ENCODE peak calls at places on chromosomes 6 and 20, in nine cellular contexts. Q is OCI-LY7; F is heart left ventricle; X is A549; H is ascending aorta; O is left lung; S is tibial artery; R is CD8-positive, alpha-beta T cell; Z is lower lobe of right lung. D is an unnamed sample.
A peak's percentile ranks its signal among the peaks of the same experiment; 100 is the strongest.

GRCh38 chr20:52342913-52343312 is 151.3 kb upstream of the ZFP64 start:
- DNase-seq in O (no peak), Q (no peak), F (no peak), R (no peak), S (no peak), X (no peak), Z (no peak), H (no peak), D (no peak)

GRCh38 chr20:43550456-43550855 is 8.4 kb upstream of the SGK2 start:
- DNase-seq in O (no peak), Z (no peak), H (no peak), F (no peak), X (no peak), R (no peak), S (no peak), Q (no peak), D (peak; percentile 75)

GRCh38 chr6:169667716-169668115 is 34.1 kb downstream of the WDR27 start:
- DNase-seq in S (no peak), Q (no peak), Z (peak; percentile 43), X (no peak), R (no peak), F (no peak), O (no peak), H (no peak), D (no peak)

GRCh38 chr6:140684776-140685550 is 1310.5 kb upstream of the CITED2 start:
- DNase-seq in H (no peak), Q (no peak), S (no peak), X (peak; percentile 8), R (no peak), F (no peak), O (no peak), Z (no peak), D (no peak)

GRCh38 chr20:10864076-10864672 is 190.4 kb upstream of the JAG1 start:
- DNase-seq in S (no peak), Q (no peak), H (no peak), R (no peak), X (peak; percentile 31), F (peak; percentile 47), Z (peak; percentile 59), O (peak; percentile 59), D (peak; percentile 86)

GRCh38 chr6:28643017-28643740 is 117.5 kb downstream of the GPX5 start:
- DNase-seq in O (no peak), F (no peak), Q (no peak), R (no peak), S (no peak), X (peak; percentile 87), H (no peak), Z (no peak), D (no peak)

GRCh38 chr6:46042355-46042999 is 26.8 kb upstream of the CLIC5 start:
- DNase-seq in S (no peak), O (no peak), Q (peak; percentile 30), F (peak; percentile 29), Z (no peak), X (peak; percentile 8), H (no peak), R (no peak), D (no peak)

GRCh38 chr20:62925420-62926228 is 681 bp downstream of the DIDO1 start:
- DNase-seq in S (no peak), Q (peak; percentile 71), R (peak; percentile 38), O (no peak), Z (no peak), H (no peak), F (peak; percentile 41), X (peak; percentile 34), D (peak; percentile 69)

GRCh38 chr6:114735118-114735730 is 392.4 kb upstream of the HS3ST5 start:
- DNase-seq in O (no peak), Q (no peak), R (no peak), H (no peak), X (no peak), Z (no peak), S (no peak), F (no peak), D (no peak)

GRCh38 chr6:107488875-107489635 is 862 bp upstream of the SOBP start:
- DNase-seq in O (peak; percentile 46), Q (peak; percentile 47), S (peak; percentile 49), F (peak; percentile 66), H (peak; percentile 69), Z (peak; percentile 48), X (peak; percentile 32), R (peak; percentile 1), D (no peak)

GRCh38 chr20:2804921-2805681 is 4.7 kb upstream of the CPXM1 start:
- DNase-seq in X (no peak), S (no peak), Z (no peak), H (peak; percentile 47), R (no peak), O (no peak), Q (no peak), F (no peak), D (no peak)

GRCh38 chr6:87350516-87350915 is 5.9 kb downstream of the C6orf163 start:
- DNase-seq in Z (no peak), S (no peak), X (no peak), R (no peak), H (no peak), O (no peak), F (no peak), Q (no peak), D (no peak)

GRCh38 chr6:36358235-36358915 is 21.7 kb upstream of the BNIP5 start:
- DNase-seq in X (no peak), O (no peak), R (no peak), F (no peak), S (no peak), H (peak; percentile 79), Q (no peak), Z (no peak), D (no peak)

GRCh38 chr20:31593221-31594001 is 11.7 kb upstream of the ID1 start:
- DNase-seq in F (no peak), X (peak; percentile 100), R (no peak), S (no peak), Q (no peak), Z (peak; percentile 71), H (no peak), O (peak; percentile 67), D (no peak)

GRCh38 chr20:62765021-62765420 is 31.3 kb upstream of the MRGBP start:
- DNase-seq in H (no peak), O (no peak), X (no peak), S (no peak), Q (no peak), Z (no peak), R (no peak), F (no peak), D (no peak)

GRCh38 chr20:23224806-23225205 is 125.8 kb upstream of the NXT1 start:
- DNase-seq in R (no peak), X (no peak), Z (no peak), H (no peak), F (no peak), O (no peak), S (no peak), Q (no peak), D (no peak)
- TF ChIP-seq CTCF in R (no peak), X (no peak), Z (no peak), H (no peak), F (no peak), O (no peak), S (no peak), Q (no peak), D (no peak)

GRCh38 chr6:144066745-144067484 is 28.5 kb downstream of the SF3B5 start:
- DNase-seq in F (no peak), S (no peak), R (no peak), Z (no peak), H (no peak), X (no peak), O (no peak), Q (no peak), D (peak; percentile 42)
- H3K9me3 ChIP-seq in F (no peaks in the 10 kb centered on the region), S (no peaks in the 10 kb centered on the region), R (no peaks in the 10 kb centered on the region), Z (no peaks in the 10 kb centered on the region), H (no peaks in the 10 kb centered on the region), X (no peaks in the 10 kb centered on the region), O (no peaks in the 10 kb centered on the region), Q (no peaks in the 10 kb centered on the region), D (no peaks in the 10 kb centered on the region)

GRCh38 chr6:151059612-151060095 is 180.1 kb upstream of the AKAP12 start:
- DNase-seq in S (no peak), O (no peak), X (peak; percentile 87), R (no peak), F (no peak), H (no peak), Z (no peak), Q (no peak), D (no peak)

GRCh38 chr6:151060742-151061100 is 179.0 kb upstream of the AKAP12 start:
- DNase-seq in H (no peak), S (no peak), X (no peak), Z (no peak), F (no peak), R (no peak), Q (no peak), O (no peak), D (no peak)

GRCh38 chr6:151058021-151058733 is 181.6 kb upstream of the AKAP12 start:
- DNase-seq in S (no peak), X (no peak), Q (no peak), F (peak; percentile 38), H (no peak), R (no peak), O (no peak), Z (no peak), D (no peak)

GRCh38 chr6:151063339-151063738 is 176.4 kb upstream of the AKAP12 start:
- DNase-seq in F (no peak), S (no peak), X (no peak), Z (no peak), Q (no peak), H (no peak), R (no peak), O (no peak), D (no peak)

GRCh38 chr6:151060096-151060741 is 179.5 kb upstream of the AKAP12 start:
- DNase-seq in R (no peak), S (no peak), O (no peak), Q (no peak), Z (no peak), X (peak; percentile 95), H (no peak), F (no peak), D (no peak)
- TF ChIP-seq CTCF in R (no peak), S (no peak), O (no peak), Q (no peak), Z (no peak), X (no peak), H (no peak), F (no peak), D (no peak)

GRCh38 chr20:59622496-59622895 is 18.2 kb downstream of the PHACTR3 start:
- DNase-seq in Z (no peak), O (no peak), Q (no peak), H (no peak), F (no peak), S (no peak), R (no peak), X (no peak), D (no peak)

GRCh38 chr20:59624401-59624800 is 20.1 kb downstream of the PHACTR3 start:
- DNase-seq in S (no peak), R (no peak), H (no peak), F (no peak), X (no peak), Z (no peak), O (no peak), Q (no peak), D (no peak)

GRCh38 chr20:59623583-59623982 is 19.2 kb downstream of the PHACTR3 start:
- DNase-seq in R (no peak), Z (no peak), X (no peak), H (no peak), O (no peak), S (no peak), Q (no peak), F (no peak), D (no peak)

GRCh38 chr20:59620860-59621485 is 16.6 kb downstream of the PHACTR3 start:
- DNase-seq in Z (no peak), R (no peak), Q (no peak), S (no peak), O (no peak), X (no peak), H (no peak), F (no peak), D (no peak)

GRCh38 chr20:59623133-59623532 is 18.8 kb downstream of the PHACTR3 start:
- DNase-seq in S (no peak), H (no peak), R (no peak), F (no peak), Z (no peak), O (no peak), X (no peak), Q (no peak), D (no peak)
- H3K9me3 ChIP-seq in S (no peaks in the 10 kb centered on the region), H (no peaks in the 10 kb centered on the region), R (no peaks in the 10 kb centered on the region), F (no peaks in the 10 kb centered on the region), Z (no peaks in the 10 kb centered on the region), O (no peaks in the 10 kb centered on the region), X (no peaks in the 10 kb centered on the region), Q (no peaks in the 10 kb centered on the region), D (no peaks in the 10 kb centered on the region)